ENCODE peak calls at places on chromosome 10, in ten cellular contexts. W is GM23338, G is breast epithelium, N is SK-N-SH, S is H1, C is prostate gland, B is stomach, R is transverse colon, J is endothelial cell of umbilical vein, U is upper lobe of left lung. H is an unnamed sample.

GRCh38 chr10:95798307-95798850 is 42.4 kb downstream of the ENTPD1 start:
- DNase-seq in W (no peak), G (no peak), N (no peak), S (no peak), C (no peak), B (no peak), R (no peak), J (no peak), U (no peak), H (no peak)

GRCh38 chr10:60423920-60424319 is 34.2 kb upstream of the ANK3 start:
- DNase-seq in W (no peak), G (no peak), N (no peak), S (no peak), C (no peak), B (no peak), R (no peak), J (no peak), U (no peak), H (no peak)

GRCh38 chr10:128316925-128317324 is 190.7 kb upstream of the MKI67 start:
- DNase-seq in W (no peak), G (no peak), N (no peak), S (no peak), C (no peak), B (no peak), R (no peak), J (no peak), U (no peak), H (no peak)

GRCh38 chr10:95508730-95509129 is 52.4 kb downstream of the SORBS1 start:
- DNase-seq in W (peak; percentile 45), G (no peak), N (no peak), S (no peak), C (no peak), B (no peak), R (no peak), J (peak; percentile 82), U (no peak), H (no peak)

GRCh38 chr10:21524526-21525366 is 736 bp downstream of the SKIDA1 start:
- DNase-seq in W (peak; percentile 49), G (no peak), N (no peak), S (no peak), C (peak; percentile 29), B (no peak), R (no peak), J (peak; percentile 75), U (no peak), H (no peak)

GRCh38 chr10:96118604-96119450 is 11.3 kb upstream of the ZNF518A start:
- DNase-seq in W (no peak), G (no peak), N (no peak), S (no peak), C (no peak), B (no peak), R (peak; percentile 33), J (no peak), U (no peak), H (no peak)

GRCh38 chr10:131697461-131698128 is 203.2 kb upstream of the PPP2R2D start:
- DNase-seq in W (no peak), G (no peak), N (peak; percentile 71), S (no peak), C (no peak), B (no peak), R (no peak), J (no peak), U (no peak), H (no peak)

GRCh38 chr10:107415446-107415845 is 250.9 kb upstream of the SORCS1 start:
- DNase-seq in W (no peak), G (no peak), N (no peak), S (no peak), C (no peak), B (no peak), R (no peak), J (no peak), U (no peak), H (no peak)

GRCh38 chr10:99906470-99906869 is 103.3 kb downstream of the DNMBP start:
- DNase-seq in W (no peak), G (no peak), N (no peak), S (no peak), C (no peak), B (peak; percentile 52), R (no peak), J (peak; percentile 67), U (no peak), H (no peak)

GRCh38 chr10:51097546-51097945 is 23.3 kb downstream of the PRKG1 start:
- DNase-seq in W (no peak), G (no peak), N (no peak), S (no peak), C (no peak), B (no peak), R (no peak), J (no peak), U (no peak), H (no peak)

GRCh38 chr10:51103818-51104217 is 29.5 kb downstream of the PRKG1 start:
- DNase-seq in W (no peak), G (no peak), N (no peak), S (no peak), C (no peak), B (no peak), R (no peak), J (peak; percentile 45), U (no peak), H (no peak)

GRCh38 chr10:51095444-51095843 is 21.2 kb downstream of the PRKG1 start:
- DNase-seq in W (no peak), G (no peak), N (no peak), S (no peak), C (no peak), B (no peak), R (no peak), J (no peak), U (no peak), H (no peak)

DNA sequence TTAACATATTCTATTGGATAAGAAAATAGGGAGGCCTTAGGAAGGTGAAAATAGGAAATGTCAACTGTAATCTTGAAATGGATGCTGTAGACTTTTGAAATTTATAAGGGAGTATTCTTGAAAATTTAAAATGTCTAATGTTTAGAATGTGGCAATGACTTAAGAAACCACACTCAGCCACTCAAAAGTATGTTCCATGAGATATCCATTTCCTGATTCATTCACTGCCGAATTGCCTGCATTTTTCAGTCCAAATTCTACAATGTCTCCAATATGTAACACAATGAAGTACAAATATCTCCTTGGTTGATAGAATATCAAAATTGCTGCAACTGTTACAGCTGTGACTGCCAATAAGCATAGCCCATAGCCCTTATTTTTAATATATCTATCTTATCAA is 25.9 kb downstream of the PRKG1 start:
- DNase-seq in W (no peak), G (no peak), N (no peak), S (no peak), C (no peak), B (no peak), R (no peak), J (no peak), U (no peak), H (no peak)
- TF ChIP-seq POLR2AphosphoS5 in W (no peak), G (no peak), N (no peak), S (no peak), C (no peak), B (no peak), R (no peak), J (no peak), U (no peak), H (no peak)

GRCh38 chr10:126129026-126129425 is 232.7 kb downstream of the FANK1 start:
- DNase-seq in W (no peak), G (no peak), N (no peak), S (no peak), C (no peak), B (no peak), R (no peak), J (no peak), U (no peak), H (no peak)

GRCh38 chr10:126127630-126128029 is 231.3 kb downstream of the FANK1 start:
- DNase-seq in W (no peak), G (no peak), N (no peak), S (no peak), C (no peak), B (no peak), R (no peak), J (no peak), U (no peak), H (no peak)

GRCh38 chr10:126128581-126128980 is 232.2 kb downstream of the FANK1 start:
- DNase-seq in W (no peak), G (no peak), N (no peak), S (no peak), C (no peak), B (no peak), R (no peak), J (no peak), U (peak; percentile 64), H (no peak)

GRCh38 chr10:126131338-126131737 is 235.0 kb downstream of the FANK1 start:
- DNase-seq in W (no peak), G (no peak), N (no peak), S (no peak), C (no peak), B (no peak), R (no peak), J (no peak), U (no peak), H (no peak)

DNA sequence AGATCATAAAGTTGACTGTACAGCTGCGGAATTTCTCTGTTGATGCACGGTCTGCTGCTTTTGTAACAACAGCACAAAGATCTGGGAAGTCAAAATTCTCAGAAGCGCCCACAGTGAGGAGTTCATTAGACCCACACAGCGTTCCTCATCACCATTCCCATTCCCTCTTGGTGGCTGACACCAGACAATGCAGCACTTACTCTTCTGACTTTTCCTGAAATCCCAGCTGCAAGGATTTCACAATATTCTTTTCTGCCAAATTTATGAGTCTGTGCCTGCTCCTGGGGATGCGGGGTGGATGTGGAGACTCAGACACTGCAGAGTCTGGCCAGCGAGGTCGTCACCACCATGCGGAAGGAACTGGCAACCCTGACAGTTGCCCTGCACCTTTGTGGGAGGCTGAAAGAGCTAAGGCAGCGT is 233.9 kb downstream of the FANK1 start:
- DNase-seq in W (no peak), G (peak; percentile 42), N (no peak), S (no peak), C (no peak), B (no peak), R (no peak), J (no peak), U (peak; percentile 17), H (no peak)
- TF ChIP-seq CTCF in W (no peak), G (no peak), N (no peak), S (no peak), C (no peak), B (no peak), R (no peak), J (no peak), U (no peak), H (no peak)

GRCh38 chr10:117632406-117632805 is 89.9 kb downstream of the EMX2 start:
- DNase-seq in W (no peak), G (no peak), N (no peak), S (no peak), C (no peak), B (no peak), R (no peak), J (no peak), U (no peak), H (no peak)
- TF ChIP-seq POLR2AphosphoS5 in W (no peak), G (no peak), N (no peak), S (no peak), C (no peak), B (no peak), R (no peak), J (no peak), U (no peak), H (no peak)

GRCh38 chr10:79491171-79491835 is 21.0 kb upstream of the EIF5AL1 start:
- DNase-seq in W (peak; percentile 34), G (no peak), N (no peak), S (no peak), C (no peak), B (no peak), R (no peak), J (no peak), U (no peak), H (peak; percentile 48)
- TF ChIP-seq CTCF in W (no peak), G (no peak), N (no peak), S (peak; percentile 46), C (no peak), B (no peak), R (no peak), J (no peak), U (no peak), H (no peak)

H was measured in HL-60.